ENCODE peak calls at places on chromosomes 13 and 19, in four cellular contexts. One of them, this sample, is unnamed.
A peak's percentile ranks its signal among the peaks of the same experiment; 100 is the strongest.

GRCh38 chr19:48878219-48879024 is 6.2 kb downstream of the PPP1R15A start:
- DNase-seq in H9: no peak
- DNase-seq in H1: no peak
- DNase-seq in IMR-90: peak; percentile 41
- DNase-seq in this sample: no peak

GRCh38 chr19:1266818-1267440 is 2.2 kb upstream of the CIRBP start:
- DNase-seq in IMR-90: no peak
- DNase-seq in H1: peak; percentile 97
- DNase-seq in H9: peak; percentile 73
- DNase-seq in this sample: peak; percentile 55

GRCh38 chr19:58385313-58386165 is 1.5 kb upstream of the RPS5 start:
- DNase-seq in H9: peak; percentile 31
- DNase-seq in IMR-90: no peak
- DNase-seq in H1: no peak
- DNase-seq in this sample: no peak

GRCh38 chr13:31756346-31756745 is 17.0 kb downstream of the RXFP2 start:
- DNase-seq in H1: no peak
- DNase-seq in IMR-90: peak; percentile 94
- DNase-seq in H9: no peak
- DNase-seq in this sample: no peak

GRCh38 chr13:71949441-71949840 is 82.4 kb upstream of the DACH1 start:
- DNase-seq in H9: no peak
- DNase-seq in IMR-90: no peak
- DNase-seq in H1: no peak
- DNase-seq in this sample: no peak

GRCh38 chr13:97328222-97328790 is 105.7 kb upstream of the RAP2A start:
- DNase-seq in IMR-90: peak; percentile 86
- DNase-seq in H1: no peak
- DNase-seq in H9: peak; percentile 77
- DNase-seq in this sample: peak; percentile 98

GRCh38 chr13:32174366-32174765 is 140.8 kb downstream of the ZAR1L start:
- DNase-seq in H1: no peak
- DNase-seq in IMR-90: no peak
- DNase-seq in H9: no peak
- DNase-seq in this sample: no peak

GRCh38 chr19:35628565-35629331 is at the start of gene RBM42:
- DNase-seq in H1: peak; percentile 100
- DNase-seq in IMR-90: peak; percentile 99
- DNase-seq in H9: peak; percentile 99
- DNase-seq in this sample: peak; percentile 100

GRCh38 chr19:30556230-30556711 is 184.1 kb downstream of the ZNF536 start:
- DNase-seq in H9: peak; percentile 62
- DNase-seq in H1: no peak
- DNase-seq in IMR-90: no peak
- DNase-seq in this sample: peak; percentile 71

GRCh38 chr19:40521276-40521675 is 54.5 kb downstream of the SPTBN4 start:
- DNase-seq in H1: no peak
- DNase-seq in H9: no peak
- DNase-seq in IMR-90: peak; percentile 29
- DNase-seq in this sample: no peak

GRCh38 chr19:32748497-32748896 is 28.9 kb downstream of the TDRD12 start:
- DNase-seq in H1: peak; percentile 44
- DNase-seq in IMR-90: no peak
- DNase-seq in H9: no peak
- DNase-seq in this sample: peak; percentile 35
- H3K56ac ChIP-seq in H1: no peak overlapping the region
- H3K56ac ChIP-seq in IMR-90: no peak overlapping the region
- H3K56ac ChIP-seq in H9: no peak overlapping the region
- H3K56ac ChIP-seq in this sample: no peak overlapping the region

GRCh38 chr19:28744943-28745342 is 468.0 kb downstream of the UQCRFS1 start:
- DNase-seq in H9: no peak
- DNase-seq in IMR-90: no peak
- DNase-seq in H1: no peak
- DNase-seq in this sample: no peak
- H3K56ac ChIP-seq in H9: no peak overlapping the region
- H3K56ac ChIP-seq in IMR-90: no peak overlapping the region
- H3K56ac ChIP-seq in H1: no peak overlapping the region
- H3K56ac ChIP-seq in this sample: no peak overlapping the region

GRCh38 chr13:85266331-85266730 is 532.9 kb downstream of the SLITRK6 start:
- DNase-seq in H1: no peak
- DNase-seq in IMR-90: no peak
- DNase-seq in H9: no peak
- DNase-seq in this sample: peak; percentile 22
- H3K56ac ChIP-seq in H1: no peak overlapping the region
- H3K56ac ChIP-seq in IMR-90: no peak overlapping the region
- H3K56ac ChIP-seq in H9: no peak overlapping the region
- H3K56ac ChIP-seq in this sample: peak overlapping the region; percentile 38

DNA sequence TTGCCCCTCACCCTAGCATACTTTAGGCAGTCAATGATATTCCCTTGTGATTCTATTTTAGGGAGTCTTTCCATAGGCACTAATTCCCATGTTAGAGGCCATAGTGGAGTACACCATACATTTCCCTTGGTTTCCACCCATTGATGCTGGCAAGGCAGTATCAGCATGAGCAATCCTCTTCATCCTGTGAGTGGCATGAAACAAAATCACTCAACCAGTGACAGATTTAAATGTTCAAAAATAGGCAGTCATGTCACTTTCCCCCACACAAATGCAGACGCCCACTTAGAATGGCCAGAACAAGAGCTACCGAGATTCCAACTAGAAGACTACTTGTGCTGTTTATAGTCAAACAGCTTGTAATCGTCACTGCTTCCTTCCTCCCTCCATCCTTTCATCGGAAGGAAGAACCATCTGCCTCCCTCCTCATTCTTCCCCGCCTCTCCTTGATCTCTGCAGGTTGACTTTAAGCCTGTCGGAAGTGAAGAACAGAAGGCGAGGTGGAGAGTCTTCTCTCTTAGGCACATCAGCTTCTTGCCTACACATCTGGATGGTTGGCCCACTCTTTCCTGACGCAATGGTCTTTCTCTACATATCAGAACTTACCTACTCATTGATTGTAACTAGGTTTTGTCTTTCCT is 22.5 kb downstream of the RASL11A start:
- DNase-seq in H1: no peak
- DNase-seq in IMR-90: no peak
- DNase-seq in H9: no peak
- DNase-seq in this sample: no peak
- H3K56ac ChIP-seq in H1: no peak overlapping the region
- H3K56ac ChIP-seq in IMR-90: no peak overlapping the region
- H3K56ac ChIP-seq in H9: no peak overlapping the region
- H3K56ac ChIP-seq in this sample: no peak overlapping the region

GRCh38 chr13:54841682-54842081 is 1813.1 kb downstream of the OLFM4 start:
- DNase-seq in H9: no peak
- DNase-seq in IMR-90: no peak
- DNase-seq in H1: no peak
- DNase-seq in this sample: no peak
- H3K56ac ChIP-seq in H9: no peak overlapping the region
- H3K56ac ChIP-seq in IMR-90: no peak overlapping the region
- H3K56ac ChIP-seq in H1: no peak overlapping the region
- H3K56ac ChIP-seq in this sample: no peak overlapping the region

This sample was measured in mesendoderm.